ENCODE peak calls at places on chromosomes 1 and 21, in six cellular contexts. One of them, this sample, is unnamed.
A peak's percentile ranks its signal among the peaks of the same experiment; 100 is the strongest.

GRCh38 chr1:228213917-228214808 is 6.3 kb downstream of the OBSCN start:
- DNase-seq in cardiac muscle cell: no peak
- DNase-seq in pancreas: no peak
- DNase-seq in SK-N-SH: peak; percentile 68
- DNase-seq in Panc1: no peak
- DNase-seq in hepatocyte: no peak
- DNase-seq in this sample: no peak

GRCh38 chr1:94873520-94874351 is 53.2 kb downstream of the CNN3 start:
- DNase-seq in SK-N-SH: no peak
- DNase-seq in cardiac muscle cell: peak; percentile 40
- DNase-seq in pancreas: no peak
- DNase-seq in Panc1: no peak
- DNase-seq in hepatocyte: peak; percentile 64
- DNase-seq in this sample: no peak

GRCh38 chr21:28832013-28832714 is 160.5 kb downstream of the LTN1 start:
- DNase-seq in SK-N-SH: no peak
- DNase-seq in cardiac muscle cell: peak; percentile 17
- DNase-seq in hepatocyte: no peak
- DNase-seq in pancreas: no peak
- DNase-seq in Panc1: peak; percentile 13
- DNase-seq in this sample: no peak

GRCh38 chr1:22349302-22350043 is 102.2 kb upstream of the ZBTB40 start:
- DNase-seq in cardiac muscle cell: no peak
- DNase-seq in hepatocyte: no peak
- DNase-seq in Panc1: no peak
- DNase-seq in pancreas: no peak
- DNase-seq in SK-N-SH: peak; percentile 61
- DNase-seq in this sample: no peak

GRCh38 chr1:37038079-37038702 is 3.9 kb upstream of the GRIK3 start:
- DNase-seq in pancreas: no peak
- DNase-seq in hepatocyte: peak; percentile 52
- DNase-seq in Panc1: no peak
- DNase-seq in cardiac muscle cell: peak; percentile 74
- DNase-seq in SK-N-SH: peak; percentile 54
- DNase-seq in this sample: no peak

GRCh38 chr1:23529146-23530088 is 1.6 kb downstream of the E2F2 start:
- DNase-seq in SK-N-SH: peak; percentile 51
- DNase-seq in pancreas: no peak
- DNase-seq in Panc1: no peak
- DNase-seq in cardiac muscle cell: no peak
- DNase-seq in hepatocyte: no peak
- DNase-seq in this sample: no peak

GRCh38 chr1:200793677-200794076 is 55.0 kb downstream of the CAMSAP2 start:
- DNase-seq in SK-N-SH: no peak
- DNase-seq in hepatocyte: no peak
- DNase-seq in cardiac muscle cell: no peak
- DNase-seq in Panc1: no peak
- DNase-seq in pancreas: no peak
- DNase-seq in this sample: no peak

GRCh38 chr1:219965285-219965684 is 36.9 kb upstream of the SLC30A10 start:
- DNase-seq in SK-N-SH: no peak
- DNase-seq in Panc1: no peak
- DNase-seq in hepatocyte: no peak
- DNase-seq in pancreas: no peak
- DNase-seq in cardiac muscle cell: peak; percentile 34
- DNase-seq in this sample: no peak

GRCh38 chr1:91553196-91553595 is 52.5 kb downstream of the CDC7 start:
- DNase-seq in Panc1: no peak
- DNase-seq in SK-N-SH: no peak
- DNase-seq in cardiac muscle cell: no peak
- DNase-seq in hepatocyte: no peak
- DNase-seq in pancreas: peak; percentile 49
- DNase-seq in this sample: peak; percentile 30

GRCh38 chr1:201324306-201324705 is 41.0 kb downstream of the PKP1 start:
- DNase-seq in hepatocyte: no peak
- DNase-seq in pancreas: no peak
- DNase-seq in SK-N-SH: no peak
- DNase-seq in Panc1: no peak
- DNase-seq in cardiac muscle cell: no peak
- DNase-seq in this sample: no peak

GRCh38 chr21:23016617-23017016 is 2018.4 kb downstream of the NCAM2 start:
- DNase-seq in SK-N-SH: peak; percentile 27
- DNase-seq in hepatocyte: peak; percentile 35
- DNase-seq in cardiac muscle cell: peak; percentile 51
- DNase-seq in Panc1: peak; percentile 4
- DNase-seq in pancreas: no peak
- DNase-seq in this sample: no peak

GRCh38 chr1:4090556-4090955 is 190.5 kb upstream of the C1orf174 start:
- DNase-seq in hepatocyte: no peak
- DNase-seq in Panc1: no peak
- DNase-seq in SK-N-SH: no peak
- DNase-seq in cardiac muscle cell: no peak
- DNase-seq in pancreas: no peak
- DNase-seq in this sample: no peak

GRCh38 chr1:226606311-226607267 is 58.0 kb downstream of the STUM start:
- DNase-seq in pancreas: no peak
- DNase-seq in Panc1: no peak
- DNase-seq in SK-N-SH: no peak
- DNase-seq in hepatocyte: no peak
- DNase-seq in cardiac muscle cell: peak; percentile 78
- DNase-seq in this sample: no peak

GRCh38 chr1:150281221-150281757 is 1.1 kb upstream of the CIART start:
- DNase-seq in pancreas: peak; percentile 64
- DNase-seq in cardiac muscle cell: peak; percentile 80
- DNase-seq in SK-N-SH: peak; percentile 50
- DNase-seq in Panc1: peak; percentile 58
- DNase-seq in hepatocyte: peak; percentile 79
- DNase-seq in this sample: peak; percentile 51

GRCh38 chr1:16076003-16076870 is 2.8 kb upstream of the FAM131C start:
- DNase-seq in Panc1: peak; percentile 91
- DNase-seq in SK-N-SH: no peak
- DNase-seq in hepatocyte: no peak
- DNase-seq in cardiac muscle cell: no peak
- DNase-seq in pancreas: no peak
- DNase-seq in this sample: peak; percentile 93

GRCh38 chr1:233242827-233243483 is 52.6 kb downstream of the PCNX2 start:
- DNase-seq in cardiac muscle cell: no peak
- DNase-seq in hepatocyte: peak; percentile 21
- DNase-seq in Panc1: no peak
- DNase-seq in SK-N-SH: no peak
- DNase-seq in pancreas: no peak
- DNase-seq in this sample: no peak

GRCh38 chr1:47658161-47658920 is 220.5 kb downstream of the FOXD2 start:
- DNase-seq in SK-N-SH: no peak
- DNase-seq in hepatocyte: no peak
- DNase-seq in pancreas: no peak
- DNase-seq in Panc1: no peak
- DNase-seq in cardiac muscle cell: no peak
- DNase-seq in this sample: no peak

GRCh38 chr1:227886993-227887696 is 60.6 kb downstream of the WNT9A start:
- DNase-seq in Panc1: no peak
- DNase-seq in cardiac muscle cell: no peak
- DNase-seq in pancreas: no peak
- DNase-seq in SK-N-SH: peak; percentile 84
- DNase-seq in hepatocyte: peak; percentile 89
- DNase-seq in this sample: peak; percentile 14

GRCh38 chr1:8985915-8986813 is 40.1 kb downstream of the SLC2A7 start:
- DNase-seq in SK-N-SH: no peak
- DNase-seq in hepatocyte: peak; percentile 58
- DNase-seq in Panc1: peak; percentile 86
- DNase-seq in cardiac muscle cell: no peak
- DNase-seq in pancreas: peak; percentile 71
- DNase-seq in this sample: peak; percentile 97

GRCh38 chr1:233598891-233599541 is 14.9 kb upstream of the KCNK1 start:
- DNase-seq in SK-N-SH: peak; percentile 21
- DNase-seq in hepatocyte: no peak
- DNase-seq in pancreas: no peak
- DNase-seq in cardiac muscle cell: no peak
- DNase-seq in Panc1: no peak
- DNase-seq in this sample: no peak

GRCh38 chr1:93666613-93667384 is 14.8 kb downstream of the BCAR3 start:
- DNase-seq in SK-N-SH: no peak
- DNase-seq in Panc1: no peak
- DNase-seq in pancreas: no peak
- DNase-seq in hepatocyte: peak; percentile 59
- DNase-seq in cardiac muscle cell: peak; percentile 36
- DNase-seq in this sample: no peak

GRCh38 chr1:61641578-61642336 is 83.2 kb downstream of the TM2D1 start:
- DNase-seq in SK-N-SH: peak; percentile 47
- DNase-seq in pancreas: peak; percentile 38
- DNase-seq in Panc1: no peak
- DNase-seq in cardiac muscle cell: peak; percentile 62
- DNase-seq in hepatocyte: peak; percentile 68
- DNase-seq in this sample: peak; percentile 62

GRCh38 chr1:5297199-5297877 is 642.9 kb downstream of the AJAP1 start:
- DNase-seq in cardiac muscle cell: no peak
- DNase-seq in hepatocyte: no peak
- DNase-seq in Panc1: no peak
- DNase-seq in SK-N-SH: peak; percentile 43
- DNase-seq in pancreas: peak; percentile 46
- DNase-seq in this sample: no peak

GRCh38 chr1:159341736-159342135 is 39.6 kb downstream of the FCER1A start:
- DNase-seq in SK-N-SH: no peak
- DNase-seq in cardiac muscle cell: no peak
- DNase-seq in hepatocyte: no peak
- DNase-seq in pancreas: no peak
- DNase-seq in Panc1: no peak
- DNase-seq in this sample: no peak

GRCh38 chr1:235873045-235873444 is 6.3 kb upstream of the LYST start:
- DNase-seq in Panc1: no peak
- DNase-seq in hepatocyte: no peak
- DNase-seq in pancreas: no peak
- DNase-seq in cardiac muscle cell: no peak
- DNase-seq in SK-N-SH: no peak
- DNase-seq in this sample: no peak

GRCh38 chr1:64809309-64809708 is 64.4 kb downstream of the RAVER2 start:
- DNase-seq in cardiac muscle cell: no peak
- DNase-seq in SK-N-SH: no peak
- DNase-seq in pancreas: no peak
- DNase-seq in Panc1: no peak
- DNase-seq in hepatocyte: no peak
- DNase-seq in this sample: no peak

GRCh38 chr1:224510880-224511645 is 76.5 kb upstream of the WDR26 start:
- DNase-seq in SK-N-SH: no peak
- DNase-seq in cardiac muscle cell: no peak
- DNase-seq in hepatocyte: no peak
- DNase-seq in pancreas: no peak
- DNase-seq in Panc1: no peak
- DNase-seq in this sample: no peak

GRCh38 chr21:26844258-26845065 is 747 bp downstream of the ADAMTS1 start:
- DNase-seq in Panc1: no peak
- DNase-seq in cardiac muscle cell: peak; percentile 68
- DNase-seq in SK-N-SH: peak; percentile 73
- DNase-seq in pancreas: peak; percentile 25
- DNase-seq in hepatocyte: peak; percentile 71
- DNase-seq in this sample: peak; percentile 21

GRCh38 chr1:229093258-229093540 is 177.7 kb upstream of the RAB4A start:
- DNase-seq in hepatocyte: no peak
- DNase-seq in pancreas: no peak
- DNase-seq in cardiac muscle cell: no peak
- DNase-seq in SK-N-SH: no peak
- DNase-seq in Panc1: no peak
- DNase-seq in this sample: no peak

GRCh38 chr21:34880401-34880800 is 168.7 kb downstream of the RUNX1 start:
- DNase-seq in pancreas: no peak
- DNase-seq in hepatocyte: no peak
- DNase-seq in SK-N-SH: no peak
- DNase-seq in cardiac muscle cell: no peak
- DNase-seq in Panc1: no peak
- DNase-seq in this sample: no peak

GRCh38 chr21:34883501-34884271 is 165.4 kb downstream of the RUNX1 start:
- DNase-seq in SK-N-SH: no peak
- DNase-seq in cardiac muscle cell: no peak
- DNase-seq in hepatocyte: no peak
- DNase-seq in Panc1: no peak
- DNase-seq in pancreas: no peak
- DNase-seq in this sample: no peak

GRCh38 chr21:34882719-34883131 is 166.4 kb downstream of the RUNX1 start:
- DNase-seq in cardiac muscle cell: no peak
- DNase-seq in pancreas: no peak
- DNase-seq in Panc1: no peak
- DNase-seq in SK-N-SH: no peak
- DNase-seq in hepatocyte: no peak
- DNase-seq in this sample: no peak

GRCh38 chr21:34881421-34881820 is 167.7 kb downstream of the RUNX1 start:
- DNase-seq in cardiac muscle cell: no peak
- DNase-seq in Panc1: no peak
- DNase-seq in SK-N-SH: no peak
- DNase-seq in hepatocyte: no peak
- DNase-seq in pancreas: no peak
- DNase-seq in this sample: peak; percentile 77

GRCh38 chr21:34881894-34882371 is 167.2 kb downstream of the RUNX1 start:
- DNase-seq in Panc1: peak; percentile 86
- DNase-seq in hepatocyte: no peak
- DNase-seq in cardiac muscle cell: no peak
- DNase-seq in pancreas: no peak
- DNase-seq in SK-N-SH: no peak
- DNase-seq in this sample: no peak
- H3K4me3 ChIP-seq in Panc1: peak overlapping the region; percentile 65
- H3K4me3 ChIP-seq in hepatocyte: peak overlapping the region; percentile 3
- H3K4me3 ChIP-seq in cardiac muscle cell: no peak overlapping the region
- H3K4me3 ChIP-seq in pancreas: no peak overlapping the region
- H3K4me3 ChIP-seq in SK-N-SH: peak overlapping the region; percentile 6
- H3K4me3 ChIP-seq in this sample: peak overlapping the region; percentile 91

GRCh38 chr1:18322353-18323032 is 158.2 kb upstream of the KLHDC7A start:
- DNase-seq in cardiac muscle cell: peak; percentile 25
- DNase-seq in SK-N-SH: peak; percentile 58
- DNase-seq in Panc1: no peak
- DNase-seq in hepatocyte: peak; percentile 16
- DNase-seq in pancreas: no peak
- DNase-seq in this sample: no peak
- TF ChIP-seq CTCF in cardiac muscle cell: no peak
- TF ChIP-seq CTCF in SK-N-SH: no peak
- TF ChIP-seq CTCF in Panc1: peak; percentile 67
- TF ChIP-seq CTCF in hepatocyte: peak; percentile 26
- TF ChIP-seq CTCF in pancreas: no peak
- TF ChIP-seq CTCF in this sample: peak; percentile 4

GRCh38 chr1:20476260-20477038 is 9.6 kb downstream of the CAMK2N1 start:
- DNase-seq in hepatocyte: peak; percentile 94
- DNase-seq in cardiac muscle cell: no peak
- DNase-seq in SK-N-SH: peak; percentile 92
- DNase-seq in pancreas: peak; percentile 52
- DNase-seq in Panc1: no peak
- DNase-seq in this sample: no peak
- H3K36me3 ChIP-seq in hepatocyte: no peaks in the 10 kb centered on the region
- H3K36me3 ChIP-seq in cardiac muscle cell: no peaks in the 10 kb centered on the region
- H3K36me3 ChIP-seq in SK-N-SH: no peaks in the 10 kb centered on the region
- H3K36me3 ChIP-seq in pancreas: no peaks in the 10 kb centered on the region
- H3K36me3 ChIP-seq in Panc1: no peaks in the 10 kb centered on the region
- H3K36me3 ChIP-seq in this sample: no peaks in the 10 kb centered on the region

DNA sequence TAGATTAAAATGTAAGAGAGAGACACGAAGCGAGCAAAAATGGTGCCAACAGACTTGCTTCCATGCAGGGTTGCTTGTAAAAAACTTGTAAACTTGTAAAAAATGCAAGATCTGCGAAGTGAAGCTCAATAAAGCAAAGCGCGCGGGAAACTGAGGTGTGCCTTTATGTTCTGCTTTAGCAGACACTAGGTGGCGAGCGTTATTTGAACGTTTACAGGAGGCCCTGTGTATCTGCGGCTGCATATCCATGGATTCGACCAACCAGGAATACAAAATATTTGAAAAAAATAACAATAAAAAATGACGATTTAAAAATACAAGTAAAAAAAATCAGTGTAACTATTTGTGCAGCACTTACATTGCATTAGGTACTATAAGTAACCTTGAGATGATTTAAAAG is 1.5 kb downstream of the UBE2G2 start:
- DNase-seq in SK-N-SH: peak; percentile 64
- DNase-seq in cardiac muscle cell: peak; percentile 69
- DNase-seq in hepatocyte: peak; percentile 70
- DNase-seq in pancreas: no peak
- DNase-seq in Panc1: no peak
- DNase-seq in this sample: no peak
- H3K4me3 ChIP-seq in SK-N-SH: peak overlapping the region; percentile 97
- H3K4me3 ChIP-seq in cardiac muscle cell: peak overlapping the region; percentile 63
- H3K4me3 ChIP-seq in hepatocyte: peak overlapping the region; percentile 86
- H3K4me3 ChIP-seq in pancreas: no peak overlapping the region
- H3K4me3 ChIP-seq in Panc1: peak overlapping the region; percentile 91
- H3K4me3 ChIP-seq in this sample: no peak overlapping the region